ENCODE peak calls at places on chromosomes 2 and 18, in six cellular contexts. Q, Z, B, H, D and I are unnamed samples.

GRCh38 chr2:17542471-17542870 is 2.0 kb downstream of the VSNL1 start:
- DNase-seq in D (no peak), B (no peak), Z (no peak), Q (no peak), H (no peak), I (no peak)

GRCh38 chr18:74013955-74014354 is 133.7 kb downstream of the FBXO15 start:
- DNase-seq in B (no peak), H (no peak), D (peak; percentile 84), Q (no peak), Z (peak; percentile 89), I (no peak)

GRCh38 chr18:26039203-26039602 is 51.2 kb downstream of the SS18 start:
- DNase-seq in H (no peak), Z (no peak), Q (no peak), D (no peak), B (no peak), I (no peak)

GRCh38 chr18:11500153-11501122 is 109.0 kb upstream of the SLC35G4 start:
- DNase-seq in B (peak; percentile 2), Z (peak; percentile 100), D (peak; percentile 99), H (peak; percentile 79), Q (no peak), I (no peak)

GRCh38 chr2:227460833-227461232 is 11.1 kb upstream of the AGFG1 start:
- DNase-seq in B (no peak), Z (peak; percentile 60), D (peak; percentile 61), H (no peak), Q (no peak), I (no peak)

GRCh38 chr2:241629762-241630435 is 7.1 kb downstream of the THAP4 start:
- DNase-seq in B (no peak), D (no peak), Q (no peak), H (no peak), Z (peak; percentile 83), I (no peak)

GRCh38 chr2:86020984-86021383 is 84.7 kb downstream of the POLR1A start:
- DNase-seq in B (no peak), H (no peak), Q (no peak), Z (peak; percentile 71), D (peak; percentile 39), I (peak; percentile 38)

GRCh38 chr2:63699549-63699839 is 110.7 kb downstream of the MDH1 start:
- DNase-seq in D (peak; percentile 64), Z (peak; percentile 30), B (no peak), Q (no peak), H (no peak), I (no peak)

GRCh38 chr2:236403811-236404210 is 139.6 kb upstream of the ASB18 start:
- DNase-seq in B (no peak), Q (no peak), H (no peak), Z (no peak), D (no peak), I (no peak)

GRCh38 chr18:36035253-36035652 is 32.1 kb downstream of the RPRD1A start:
- DNase-seq in Q (no peak), D (peak; percentile 8), B (no peak), H (no peak), Z (peak; percentile 58), I (no peak)

GRCh38 chr2:134258684-134259408 is 5.0 kb downstream of the MGAT5 start:
- DNase-seq in Q (no peak), B (peak; percentile 59), Z (no peak), H (no peak), D (no peak), I (no peak)

GRCh38 chr2:1988594-1988993 is 244.3 kb upstream of the PXDN start:
- DNase-seq in B (no peak), D (no peak), Q (no peak), Z (no peak), H (no peak), I (no peak)

GRCh38 chr2:10169581-10169980 is 47.0 kb downstream of the RRM2 start:
- DNase-seq in B (no peak), Z (peak; percentile 68), Q (no peak), D (peak; percentile 56), H (peak; percentile 8), I (no peak)

GRCh38 chr2:176080540-176081355 is 3.0 kb downstream of the EVX2 start:
- DNase-seq in Z (no peak), H (peak; percentile 69), B (no peak), Q (no peak), D (peak; percentile 75), I (no peak)

GRCh38 chr2:73257425-73258125 is 23.5 kb downstream of the CCT7 start:
- DNase-seq in Z (no peak), H (no peak), B (peak; percentile 9), D (no peak), Q (no peak), I (peak; percentile 36)
- H3K4me1 ChIP-seq in Z (no peaks in the 10 kb centered on the region), H (no peaks in the 10 kb centered on the region), B (no peaks in the 10 kb centered on the region), D (no peaks in the 10 kb centered on the region), Q (no peaks in the 10 kb centered on the region), I (no peaks in the 10 kb centered on the region)

DNA sequence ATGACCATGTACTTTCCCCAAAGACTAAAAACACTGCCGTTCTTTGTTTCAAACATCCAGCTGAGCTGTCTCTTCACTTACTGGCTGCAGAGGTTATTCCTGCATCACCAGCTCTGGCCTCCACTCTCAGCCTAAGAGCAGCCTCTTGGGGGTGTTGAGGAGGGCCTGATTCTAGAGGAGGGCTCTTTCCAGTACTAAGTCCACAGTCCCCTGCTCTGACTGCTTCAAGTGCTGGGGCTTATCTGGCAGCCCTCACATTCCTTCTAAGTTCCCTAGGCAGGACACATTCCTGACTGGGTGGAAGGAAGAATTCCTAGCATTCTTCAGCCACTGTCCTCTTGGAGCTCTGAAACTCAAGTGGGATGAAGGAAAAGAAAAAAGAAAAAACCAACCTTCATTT is 32.9 kb upstream of the EHBP1 start:
- DNase-seq in Z (peak; percentile 93), Q (no peak), H (peak; percentile 56), B (no peak), D (peak; percentile 53), I (no peak)
- H3K27ac ChIP-seq in Z (peak overlapping the region; percentile 3), Q (no peak overlapping the region), H (peak overlapping the region; percentile 55), B (no peak overlapping the region), D (peak overlapping the region; percentile 9), I (no peak overlapping the region)

GRCh38 chr2:239947361-239948045 is 77.6 kb downstream of the NDUFA10 start:
- DNase-seq in H (no peak), Q (no peak), Z (no peak), B (no peak), D (no peak), I (no peak)
- H3K4me1 ChIP-seq in H (no peaks in the 10 kb centered on the region), Q (no peaks in the 10 kb centered on the region), Z (no peaks in the 10 kb centered on the region), B (no peaks in the 10 kb centered on the region), D (no peaks in the 10 kb centered on the region), I (no peaks in the 10 kb centered on the region)

DNA sequence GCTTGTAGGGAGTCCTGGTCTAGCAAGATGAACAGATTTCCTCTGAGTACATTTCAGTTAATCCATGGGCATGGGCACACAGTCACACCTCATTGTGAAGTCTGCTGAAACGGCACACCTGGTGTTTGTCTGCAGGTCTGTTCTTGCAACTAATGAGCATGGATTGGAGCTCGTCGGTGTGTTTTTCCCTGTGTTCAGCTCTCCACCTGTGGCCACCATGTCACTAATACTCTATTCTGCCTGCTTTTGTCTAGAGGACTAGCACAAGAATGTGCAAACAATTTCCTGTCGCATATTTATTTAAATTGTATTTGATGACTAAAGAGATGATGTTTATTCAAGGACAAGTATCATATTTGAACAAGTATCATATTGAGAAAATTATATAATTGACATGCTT is 24.5 kb upstream of the PPP4R1 start:
- DNase-seq in Q (no peak), B (no peak), D (no peak), H (no peak), Z (no peak), I (no peak)
- H3K27ac ChIP-seq in Q (peak overlapping the region; percentile 92), B (no peak overlapping the region), D (no peak overlapping the region), H (no peak overlapping the region), Z (no peak overlapping the region), I (no peak overlapping the region)

DNA sequence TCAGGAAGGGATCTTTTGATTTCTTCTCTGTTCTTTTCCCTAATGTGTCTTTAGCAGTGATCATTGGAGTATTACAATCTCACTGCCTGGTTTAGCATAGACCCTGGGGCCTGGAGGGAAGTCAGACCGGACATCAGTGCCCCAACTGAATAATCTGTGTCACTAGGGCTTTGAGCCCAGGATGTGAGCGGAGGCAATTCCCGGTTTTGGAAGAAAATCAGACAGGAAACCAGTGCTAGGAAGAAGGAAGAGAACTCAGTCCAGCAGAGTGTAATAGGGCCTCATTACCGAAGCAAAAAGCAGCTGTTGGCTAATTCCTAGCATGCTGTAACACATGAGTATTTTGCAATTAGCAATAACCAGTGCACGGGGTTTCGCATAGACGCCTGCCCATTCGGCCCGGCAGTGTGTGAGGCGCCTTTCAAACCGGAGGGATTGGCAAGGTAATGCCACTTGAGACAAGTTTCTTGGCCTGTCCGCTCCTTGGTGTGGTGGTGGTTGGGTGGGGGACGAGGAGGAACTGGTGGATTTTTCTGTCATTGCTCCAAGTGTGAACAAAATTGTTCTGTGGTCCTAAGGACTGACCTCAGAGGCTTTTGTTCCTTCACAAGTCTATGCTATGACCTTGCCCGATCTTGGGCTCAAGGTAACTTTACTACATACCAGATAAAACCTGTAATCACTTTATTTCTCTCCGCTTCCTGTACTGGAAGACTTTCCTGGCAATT is 2.8 kb downstream of the FOSL2 start:
- DNase-seq in D (peak; percentile 81), Q (no peak), H (peak; percentile 66), Z (peak; percentile 65), B (peak; percentile 85), I (peak; percentile 68)
- H3K4me1 ChIP-seq in D (peaks cover 34% of the 10 kb centered on the region), Q (peaks cover 28% of the 10 kb centered on the region), H (peaks cover 26% of the 10 kb centered on the region), Z (peaks cover 21% of the 10 kb centered on the region), B (peaks cover 2% of the 10 kb centered on the region), I (peaks cover 4% of the 10 kb centered on the region)

GRCh38 chr2:168611896-168612650 is 156.0 kb downstream of the CERS6 start:
- DNase-seq in D (no peak), H (no peak), B (no peak), Q (no peak), Z (no peak), I (no peak)

GRCh38 chr2:168611091-168611490 is 155.0 kb downstream of the CERS6 start:
- DNase-seq in B (no peak), Q (no peak), Z (peak; percentile 51), H (no peak), D (no peak), I (no peak)

GRCh38 chr2:168613510-168613909 is 157.4 kb downstream of the CERS6 start:
- DNase-seq in Z (no peak), H (no peak), B (no peak), D (no peak), Q (no peak), I (no peak)

GRCh38 chr2:168612719-168613118 is 156.6 kb downstream of the CERS6 start:
- DNase-seq in B (peak; percentile 65), Q (no peak), H (no peak), Z (no peak), D (no peak), I (no peak)

GRCh38 chr2:168614291-168615018 is 158.4 kb downstream of the CERS6 start:
- DNase-seq in Z (no peak), Q (no peak), H (no peak), B (no peak), D (no peak), I (no peak)
- H3K27ac ChIP-seq in Z (no peak overlapping the region), Q (no peak overlapping the region), H (no peak overlapping the region), B (no peak overlapping the region), D (no peak overlapping the region), I (no peak overlapping the region)